ENCODE peak calls at places on chromosomes 12 and 14, in four cellular contexts. Z, X, F and K are unnamed samples.

GRCh38 chr12:7293670-7294069 is 10.2 kb upstream of the ACSM4 start:
- DNase-seq in Z (no peak), X (no peak), F (no peak), K (no peak)

GRCh38 chr12:100737168-100737567 is 57.4 kb upstream of the ANO4 start:
- DNase-seq in F (no peak), X (no peak), Z (no peak), K (no peak)

GRCh38 chr12:72074956-72075355 is 136.3 kb downstream of the TPH2 start:
- DNase-seq in F (no peak), X (no peak), Z (no peak), K (no peak)

GRCh38 chr12:2387051-2387834 is 334.5 kb downstream of the CACNA1C start:
- DNase-seq in F (no peak), X (no peak), Z (no peak), K (no peak)

GRCh38 chr12:131114942-131115584 is 161.4 kb downstream of the ADGRD1 start:
- DNase-seq in Z (peak; percentile 40), X (no peak), F (no peak), K (no peak)

GRCh38 chr12:112838731-112839130 is 47.2 kb downstream of the RPH3A start:
- DNase-seq in Z (no peak), X (no peak), F (no peak), K (peak; percentile 12)

GRCh38 chr12:39368891-39369290 is 74.0 kb downstream of the KIF21A start:
- DNase-seq in X (no peak), F (no peak), Z (no peak), K (peak; percentile 29)

GRCh38 chr12:78120866-78121590 is 290.3 kb downstream of the NAV3 start:
- DNase-seq in Z (no peak), F (no peak), X (no peak), K (peak; percentile 56)

GRCh38 chr14:96055065-96055752 is 16.0 kb downstream of the C14orf132 start:
- DNase-seq in X (no peak), F (no peak), Z (no peak), K (no peak)

GRCh38 chr12:51744235-51744634 is 104.3 kb downstream of the FIGNL2 start:
- DNase-seq in X (no peak), Z (no peak), F (no peak), K (no peak)

GRCh38 chr14:35808076-35808657 is 928 bp downstream of the RALGAPA1 start:
- DNase-seq in F (no peak), Z (no peak), X (peak; percentile 68), K (peak; percentile 69)

GRCh38 chr12:95623554-95624170 is 72.4 kb upstream of the USP44 start:
- DNase-seq in F (no peak), X (peak; percentile 56), Z (peak; percentile 89), K (peak; percentile 71)

GRCh38 chr14:79764288-79764687 is 447.0 kb downstream of the DIO2 start:
- DNase-seq in F (no peak), Z (no peak), X (no peak), K (no peak)

GRCh38 chr14:67941456-67942018 is 122.0 kb downstream of the RAD51B start:
- DNase-seq in X (no peak), Z (no peak), F (no peak), K (peak; percentile 10)

GRCh38 chr12:46439793-46440511 is 67.4 kb upstream of the SLC38A2 start:
- DNase-seq in F (no peak), Z (no peak), X (no peak), K (peak; percentile 75)

GRCh38 chr14:101454229-101454628 is 107.1 kb upstream of the DIO3 start:
- DNase-seq in Z (no peak), X (no peak), F (no peak), K (no peak)

GRCh38 chr14:30553311-30553989 is 5.5 kb upstream of the G2E3 start:
- DNase-seq in Z (no peak), X (no peak), F (no peak), K (peak; percentile 84)

GRCh38 chr14:22699801-22700564 is 55.8 kb upstream of the OR6J1 start:
- DNase-seq in Z (no peak), F (no peak), X (no peak), K (no peak)

GRCh38 chr12:22121224-22121623 is 75.2 kb downstream of the CMAS start:
- DNase-seq in Z (no peak), X (no peak), F (no peak), K (no peak)

GRCh38 chr14:75559451-75560187 is 18.8 kb upstream of the FLVCR2 start:
- DNase-seq in F (no peak), X (peak; percentile 28), Z (peak; percentile 86), K (peak; percentile 93)

GRCh38 chr12:48070731-48071130 is 35.1 kb downstream of the SENP1 start:
- DNase-seq in Z (no peak), F (no peak), X (no peak), K (no peak)

GRCh38 chr12:98126637-98127335 is 388.6 kb upstream of the TMPO start:
- DNase-seq in X (no peak), F (no peak), Z (no peak), K (no peak)

GRCh38 chr12:80142640-80143039 is 43.3 kb downstream of the OTOGL start:
- DNase-seq in F (no peak), X (no peak), Z (no peak), K (no peak)

GRCh38 chr12:22459872-22460490 is 84.4 kb downstream of the C2CD5 start:
- DNase-seq in F (no peak), Z (no peak), X (peak; percentile 32), K (peak; percentile 59)

GRCh38 chr12:21323736-21324135 is 11.0 kb downstream of the SLCO1A2 start:
- DNase-seq in X (no peak), Z (no peak), F (no peak), K (no peak)

GRCh38 chr12:102344691-102345090 is 135.7 kb downstream of the IGF1 start:
- DNase-seq in X (no peak), Z (no peak), F (no peak), K (peak; percentile 60)

GRCh38 chr12:95173392-95174251 is 43.6 kb downstream of the FGD6 start:
- DNase-seq in F (no peak), X (peak; percentile 49), Z (peak; percentile 74), K (peak; percentile 92)

GRCh38 chr14:65335548-65335947 is 77.0 kb upstream of the FUT8 start:
- DNase-seq in Z (no peak), X (no peak), F (no peak), K (no peak)

GRCh38 chr12:106282457-106283097 is 20.0 kb upstream of the TCP11L2 start:
- DNase-seq in X (no peak), F (no peak), Z (no peak), K (peak; percentile 76)

GRCh38 chr12:104578453-104578852 is 121.7 kb downstream of the CHST11 start:
- DNase-seq in X (no peak), F (no peak), Z (no peak), K (peak; percentile 66)

GRCh38 chr14:39368261-39368959 is 63.8 kb downstream of the FBXO33 start:
- DNase-seq in X (peak; percentile 26), Z (no peak), F (no peak), K (peak; percentile 53)

GRCh38 chr14:58812050-58812690 is 174.4 kb downstream of the DACT1 start:
- DNase-seq in Z (no peak), X (no peak), F (no peak), K (no peak)

DNA sequence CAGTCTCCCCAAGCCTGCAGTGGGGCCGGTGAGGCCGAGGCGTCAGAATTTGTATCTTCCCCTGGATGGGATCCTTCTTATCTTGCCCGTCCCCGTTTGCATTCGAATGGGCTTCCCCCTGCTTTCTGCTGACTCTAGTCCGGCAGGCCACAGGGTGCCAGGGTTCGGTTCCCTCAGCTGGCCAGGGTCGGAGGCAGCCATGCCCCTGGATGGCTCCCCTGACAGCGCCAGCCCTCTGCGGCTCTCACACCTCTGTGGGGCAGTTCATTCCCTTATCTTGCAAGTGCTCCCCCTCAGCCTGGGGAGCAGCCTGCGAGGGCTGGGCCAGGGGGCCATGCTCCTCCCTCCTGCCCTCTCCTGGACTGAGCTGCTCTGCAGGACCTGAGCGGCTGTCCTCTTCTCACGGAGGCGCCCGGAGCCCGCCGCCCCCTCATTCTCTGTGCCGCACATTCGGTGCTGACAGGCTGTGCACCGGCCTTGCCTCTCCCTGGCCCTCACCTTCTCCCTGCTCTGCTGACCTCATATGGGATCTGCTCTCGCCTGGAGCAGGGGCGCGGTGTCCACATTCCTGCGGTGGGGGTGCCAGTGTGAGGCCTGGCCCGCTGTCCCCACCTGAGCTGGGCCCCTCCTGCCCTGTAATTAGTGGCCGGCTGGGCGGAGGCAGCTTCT is 32.8 kb downstream of the KIF26A start:
- DNase-seq in X (no peak), F (no peak), Z (peak; percentile 76), K (peak; percentile 23)
- H3K36me3 ChIP-seq in X (no peaks in the 10 kb centered on the region), F (no peaks in the 10 kb centered on the region), Z (no peaks in the 10 kb centered on the region), K (no peaks in the 10 kb centered on the region)

DNA sequence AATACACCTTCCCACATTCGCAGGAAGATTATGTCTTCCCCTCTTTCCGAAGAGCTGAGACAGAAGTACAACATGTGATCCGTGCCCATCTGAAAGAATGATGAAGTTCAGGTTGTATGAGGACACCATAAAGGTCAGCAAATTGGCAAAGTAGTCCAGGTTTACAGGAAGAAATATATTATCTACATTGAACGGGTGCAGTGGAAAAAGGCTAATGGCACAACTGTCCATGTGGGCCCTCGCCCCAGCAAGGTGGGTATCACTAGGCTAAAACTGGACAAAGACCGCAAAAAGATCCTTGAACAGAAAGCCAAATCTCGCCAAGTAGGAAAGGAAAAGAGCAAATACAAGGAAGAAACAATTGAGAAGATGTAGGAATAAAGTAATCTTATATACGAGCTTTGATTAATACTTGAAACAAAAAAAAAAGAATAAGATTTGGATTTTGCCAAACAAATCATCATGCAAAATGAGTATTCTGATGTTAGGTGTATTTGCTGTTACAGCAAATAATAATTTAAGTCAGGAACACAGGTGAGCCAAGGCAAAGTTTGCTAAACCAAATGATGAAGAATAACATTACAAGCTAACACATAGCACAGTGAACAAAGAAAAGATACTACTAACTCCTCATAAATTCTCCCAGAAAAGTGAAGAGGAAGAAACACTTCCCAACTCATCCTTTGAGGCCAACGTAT is 30.6 kb downstream of the FAM186A start:
- DNase-seq in F (no peak), X (no peak), Z (no peak), K (no peak)
- H3K4me3 ChIP-seq in F (no peak overlapping the region), X (no peak overlapping the region), Z (no peak overlapping the region), K (no peak overlapping the region)

GRCh38 chr14:41285193-41285748 is 321.4 kb upstream of the LRFN5 start:
- DNase-seq in F (no peak), Z (no peak), X (peak; percentile 4), K (peak; percentile 12)

GRCh38 chr14:41280745-41281144 is 325.9 kb upstream of the LRFN5 start:
- DNase-seq in F (no peak), Z (no peak), X (no peak), K (peak; percentile 0)
- TF ChIP-seq CTCF in F (no peak), Z (peak; percentile 20), X (no peak), K (no peak)

DNA sequence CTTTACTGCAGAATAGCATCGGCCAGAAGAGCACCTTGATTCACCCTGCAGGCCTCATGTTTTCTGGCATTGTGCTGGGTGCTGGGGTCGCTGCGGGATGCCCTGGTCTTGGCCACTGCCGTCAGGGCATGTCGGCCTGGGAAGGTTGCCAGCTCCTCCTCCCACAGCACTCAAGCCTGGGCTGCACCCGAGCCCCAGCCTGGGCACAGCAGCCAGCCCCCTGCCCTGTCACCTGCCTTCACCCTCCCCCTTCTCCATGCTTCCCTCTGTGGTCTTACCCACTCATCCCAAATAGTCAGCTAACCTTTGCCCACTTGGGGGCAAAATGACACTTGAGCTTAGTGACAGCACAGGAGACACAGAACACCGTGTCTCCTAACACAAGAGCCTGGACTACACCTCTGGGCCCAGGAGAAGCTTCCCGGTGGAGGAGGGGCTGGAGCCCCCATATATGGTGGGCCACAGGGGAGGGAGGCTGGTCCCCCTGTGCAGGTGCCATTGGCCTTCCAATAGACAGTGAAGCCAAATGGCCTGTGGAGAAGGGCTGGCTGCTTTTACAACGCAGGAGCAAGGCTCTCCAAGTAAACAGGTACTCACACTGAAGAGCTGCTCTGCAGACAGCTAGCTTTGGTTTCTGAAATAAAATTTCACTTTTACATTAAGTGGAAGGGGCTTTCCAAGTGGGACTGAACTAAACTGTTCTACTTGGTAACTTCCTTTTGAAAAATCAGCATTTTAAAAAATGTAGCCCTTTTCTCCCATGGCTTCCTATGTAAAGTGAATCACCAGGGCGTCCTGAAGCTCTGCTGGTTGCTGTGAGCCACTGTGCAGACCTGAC is 51.2 kb upstream of the AMN start:
- DNase-seq in X (no peak), F (no peak), Z (no peak), K (no peak)
- H3K36me3 ChIP-seq in X (no peaks in the 10 kb centered on the region), F (no peaks in the 10 kb centered on the region), Z (peaks cover 24% of the 10 kb centered on the region), K (peaks cover 10% of the 10 kb centered on the region)